ENCODE peak calls at places on chromosomes 13 and 19, in five cellular contexts. P is foreskin fibroblast, Q is fibroblast of lung, A is pancreas, J is PC-9. M is an unnamed sample.

GRCh38 chr19:35618857-35619256 is 6.3 kb downstream of the HAUS5 start:
- DNase-seq in A (no peak), P (no peak), J (no peak), Q (no peak), M (no peak)

GRCh38 chr13:24086642-24087041 is 73.9 kb upstream of the SPATA13 start:
- DNase-seq in Q (no peak), P (no peak), A (no peak), J (no peak), M (no peak)

GRCh38 chr13:41060723-41061074 is 610 bp upstream of the WBP4 start:
- DNase-seq in J (peak), Q (peak), P (peak), A (peak), M (peak)

GRCh38 chr19:16737909-16738308 is 18.3 kb downstream of the NWD1 start:
- DNase-seq in P (no peak), Q (no peak), J (no peak), A (no peak), M (no peak)

GRCh38 chr13:66407159-66407558 is 823.0 kb downstream of the PCDH9 start:
- DNase-seq in Q (peak), P (no peak), A (no peak), J (no peak), M (no peak)

GRCh38 chr19:49427855-49428546 is 2.8 kb downstream of the GFY start:
- DNase-seq in A (no peak), J (peak), P (peak), Q (no peak), M (no peak)

GRCh38 chr13:97018029-97018819 is 23.9 kb upstream of the OXGR1 start:
- DNase-seq in Q (peak), J (peak), P (peak), A (no peak), M (peak)

GRCh38 chr19:5727453-5728050 is 7.1 kb downstream of the CATSPERD start:
- DNase-seq in J (no peak), P (no peak), Q (no peak), A (no peak), M (no peak)

GRCh38 chr13:109787135-109787954 is 962 bp upstream of the IRS2 start:
- DNase-seq in P (peak), Q (peak), A (peak), J (peak), M (peak)

GRCh38 chr13:47112205-47112896 is 215.5 kb upstream of the HTR2A start:
- DNase-seq in P (peak), J (no peak), Q (peak), A (no peak), M (no peak)

GRCh38 chr13:30676672-30677071 is 58.7 kb upstream of the ALOX5AP start:
- DNase-seq in J (no peak), Q (peak), P (peak), A (no peak), M (no peak)

GRCh38 chr19:37218592-37218935 is 550 bp downstream of the ZNF383 start:
- DNase-seq in J (no peak), Q (peak), P (peak), A (no peak), M (no peak)

GRCh38 chr13:101307181-101307701 is 109.1 kb downstream of the NALCN start:
- DNase-seq in P (peak), Q (peak), J (no peak), A (no peak), M (no peak)

GRCh38 chr13:101305981-101306411 is 110.3 kb downstream of the NALCN start:
- DNase-seq in P (no peak), A (no peak), J (no peak), Q (no peak), M (no peak)

GRCh38 chr13:101309014-101309619 is 107.2 kb downstream of the NALCN start:
- DNase-seq in Q (peak), J (peak), A (no peak), P (peak), M (no peak)

GRCh38 chr13:101308247-101309013 is 107.9 kb downstream of the NALCN start:
- DNase-seq in A (no peak), J (no peak), P (peak), Q (peak), M (no peak)

GRCh38 chr13:101306773-101307172 is 109.5 kb downstream of the NALCN start:
- DNase-seq in Q (no peak), P (no peak), J (no peak), A (no peak), M (no peak)
- TF ChIP-seq CTCF in Q (no peak), P (no peak), J (no peak), A (no peak), M (no peak)

GRCh38 chr19:18164072-18164471 is 9.5 kb upstream of the IFI30 start:
- DNase-seq in A (peak), Q (no peak), P (no peak), J (no peak), M (no peak)

GRCh38 chr19:18159810-18160209 is 6.8 kb downstream of the PIK3R2 start:
- DNase-seq in J (no peak), P (no peak), Q (no peak), A (no peak), M (no peak)

GRCh38 chr19:18160792-18161690 is 8.1 kb downstream of the PIK3R2 start:
- DNase-seq in Q (peak), P (peak), A (peak), J (peak), M (peak)

GRCh38 chr19:18160441-18160791 is 7.5 kb downstream of the PIK3R2 start:
- DNase-seq in J (no peak), P (peak), A (no peak), Q (no peak), M (no peak)

GRCh38 chr19:18161691-18162039 is 8.7 kb downstream of the PIK3R2 start:
- DNase-seq in A (peak), Q (no peak), J (no peak), P (no peak), M (no peak)
- TF ChIP-seq CTCF in A (no peak), Q (no peak), J (no peak), P (no peak), M (peak)

DNA sequence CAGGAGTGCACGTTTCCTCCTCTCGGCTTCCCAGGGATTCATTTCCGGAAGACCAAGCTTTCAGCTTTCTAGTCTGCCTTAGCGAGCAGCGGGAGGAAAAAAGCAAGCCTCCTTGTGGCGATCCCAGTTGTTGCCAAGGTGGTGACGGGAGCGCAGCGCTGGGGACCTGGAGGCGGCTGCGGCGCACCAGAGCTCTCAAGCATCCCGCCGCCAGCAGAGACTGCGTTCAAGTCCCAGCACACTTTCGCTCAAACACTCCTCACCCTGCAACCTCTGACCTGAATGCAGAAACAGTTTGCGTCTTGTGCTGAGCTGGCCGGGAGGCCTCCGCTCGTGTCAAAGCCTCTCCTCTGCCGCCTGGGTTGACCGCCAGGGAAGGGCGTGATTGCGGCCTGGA is 4.9 kb downstream of the GSX1 start:
- DNase-seq in Q (peak), A (no peak), J (no peak), P (peak), M (peak)
- TF ChIP-seq CTCF in Q (no peak), A (no peak), J (no peak), P (no peak), M (peak)

GRCh38 chr19:18203863-18204393 is at the start of gene RAB3A:
- DNase-seq in A (peak), P (peak), J (peak), Q (peak), M (peak)
- TF ChIP-seq CTCF in A (no peak), P (no peak), J (no peak), Q (no peak), M (no peak)

GRCh38 chr19:32469796-32470195 is 64.2 kb downstream of the DPY19L3 start:
- DNase-seq in A (no peak), P (peak), Q (no peak), J (no peak), M (no peak)

GRCh38 chr19:32459199-32459865 is 53.8 kb downstream of the DPY19L3 start:
- DNase-seq in J (no peak), Q (no peak), A (no peak), P (no peak), M (no peak)

GRCh38 chr19:32465176-32465575 is 59.6 kb downstream of the DPY19L3 start:
- DNase-seq in P (no peak), J (no peak), A (no peak), Q (no peak), M (no peak)

GRCh38 chr19:32460476-32460875 is 54.9 kb downstream of the DPY19L3 start:
- DNase-seq in J (no peak), P (no peak), Q (no peak), A (no peak), M (no peak)

GRCh38 chr19:32464279-32464678 is 58.7 kb downstream of the DPY19L3 start:
- DNase-seq in A (no peak), Q (no peak), J (no peak), P (no peak), M (no peak)
- TF ChIP-seq CTCF in A (no peak), Q (peak), J (peak), P (peak), M (no peak)

DNA sequence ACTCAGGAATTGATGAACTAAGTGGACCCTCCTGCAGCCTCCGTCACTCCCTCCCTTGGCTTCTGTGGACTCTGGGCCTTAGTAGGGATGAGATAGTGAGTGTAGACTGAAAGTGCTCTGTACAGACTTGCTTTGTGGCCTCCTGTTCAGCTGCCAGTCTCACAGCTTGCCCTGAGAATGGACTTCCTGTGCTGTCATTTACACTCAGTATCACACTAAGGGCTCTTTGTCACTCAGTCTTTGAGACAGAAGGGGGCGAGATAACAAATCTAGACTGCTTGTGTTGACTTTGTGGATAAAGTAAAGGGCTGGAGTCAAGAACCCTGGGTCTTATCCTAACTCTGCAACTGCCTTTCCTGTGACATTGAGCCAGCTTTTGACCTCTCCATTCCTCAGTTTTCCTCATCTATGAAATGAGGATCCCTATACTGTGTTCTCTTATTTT is 21.0 kb upstream of the SPRY2 start:
- DNase-seq in P (no peak), Q (no peak), J (no peak), A (no peak), M (no peak)
- TF ChIP-seq CTCF in P (no peak), Q (no peak), J (no peak), A (no peak), M (no peak)

GRCh38 chr19:18798384-18799352 is 7.6 kb upstream of the COMP start:
- DNase-seq in Q (no peak), J (no peak), A (no peak), P (no peak), M (no peak)
- TF ChIP-seq CTCF in Q (peak), J (no peak), A (no peak), P (no peak), M (no peak)

GRCh38 chr13:33799950-33800592 is 17.9 kb upstream of the RFC3 start:
- DNase-seq in Q (peak), A (no peak), P (peak), J (no peak), M (no peak)
- TF ChIP-seq CTCF in Q (peak), A (no peak), P (peak), J (peak), M (no peak)